ENCODE peak calls at places on chromosomes 12 and 14, in nine cellular contexts. W is foreskin keratinocyte; I is heart left ventricle; P is mesendoderm; A is RWPE2; J is endothelial cell of umbilical vein; B is suprapubic skin; O is vagina; Z is CD8-positive, alpha-beta T cell. G is an unnamed sample.

GRCh38 chr14:79442776-79443175 is 768.5 kb downstream of the DIO2 start:
- DNase-seq in W (no peak), I (no peak), P (no peak), A (no peak), J (no peak), B (no peak), O (no peak), Z (no peak), G (no peak)

GRCh38 chr12:65647074-65647473 is 177.2 kb upstream of the HMGA2 start:
- DNase-seq in W (no peak), I (no peak), P (no peak), A (no peak), J (no peak), B (no peak), O (no peak), Z (no peak), G (no peak)

GRCh38 chr14:102510616-102511520 is 1.3 kb upstream of the ANKRD9 start:
- DNase-seq in W (no peak), I (peak; percentile 78), P (peak; percentile 95), A (peak; percentile 71), J (no peak), B (no peak), O (no peak), Z (no peak), G (peak; percentile 42)

GRCh38 chr12:32493282-32493681 is 93.9 kb downstream of the FGD4 start:
- DNase-seq in W (no peak), I (no peak), P (peak; percentile 30), A (no peak), J (no peak), B (no peak), O (no peak), Z (no peak), G (no peak)

GRCh38 chr12:117025481-117026151 is 73.6 kb downstream of the TESC start:
- DNase-seq in W (peak; percentile 37), I (peak; percentile 68), P (peak; percentile 84), A (no peak), J (peak; percentile 77), B (no peak), O (no peak), Z (peak; percentile 16), G (peak; percentile 82)

GRCh38 chr14:74636424-74637183 is 24.6 kb upstream of the LTBP2 start:
- DNase-seq in W (peak; percentile 71), I (no peak), P (peak; percentile 74), A (no peak), J (no peak), B (no peak), O (no peak), Z (no peak), G (no peak)

GRCh38 chr12:31031951-31032335 is 41.7 kb upstream of the DDX11 start:
- DNase-seq in W (no peak), I (no peak), P (no peak), A (no peak), J (no peak), B (no peak), O (peak; percentile 74), Z (no peak), G (no peak)

GRCh38 chr14:79997509-79998210 is 213.6 kb downstream of the DIO2 start:
- DNase-seq in W (no peak), I (no peak), P (no peak), A (no peak), J (no peak), B (no peak), O (no peak), Z (no peak), G (peak; percentile 48)

GRCh38 chr12:42056130-42056529 is 88.5 kb downstream of the GXYLT1 start:
- DNase-seq in W (no peak), I (no peak), P (no peak), A (no peak), J (no peak), B (no peak), O (no peak), Z (no peak), G (no peak)

GRCh38 chr14:104368751-104369100 is 210.8 kb upstream of the C14orf180 start:
- DNase-seq in W (no peak), I (peak; percentile 19), P (no peak), A (peak; percentile 58), J (no peak), B (no peak), O (no peak), Z (no peak), G (no peak)

GRCh38 chr12:2693980-2694379 is 100.8 kb upstream of the FKBP4 start:
- DNase-seq in W (no peak), I (no peak), P (no peak), A (no peak), J (no peak), B (no peak), O (no peak), Z (no peak), G (no peak)

GRCh38 chr12:132872975-132873421 is 14.4 kb downstream of the CHFR start:
- DNase-seq in W (no peak), I (no peak), P (peak; percentile 22), A (no peak), J (no peak), B (no peak), O (no peak), Z (no peak), G (no peak)

GRCh38 chr12:95653761-95654546 is 102.7 kb upstream of the USP44 start:
- DNase-seq in W (peak; percentile 95), I (peak; percentile 39), P (no peak), A (no peak), J (peak; percentile 73), B (no peak), O (no peak), Z (no peak), G (peak; percentile 82)

GRCh38 chr14:90198541-90198940 is 57.8 kb upstream of the PSMC1 start:
- DNase-seq in W (no peak), I (no peak), P (no peak), A (no peak), J (no peak), B (no peak), O (no peak), Z (no peak), G (no peak)

GRCh38 chr12:1034726-1035457 is 43.9 kb downstream of the ERC1 start:
- DNase-seq in W (no peak), I (no peak), P (no peak), A (no peak), J (no peak), B (no peak), O (no peak), Z (no peak), G (no peak)

GRCh38 chr12:18430425-18431048 is 169.2 kb downstream of the PIK3C2G start:
- DNase-seq in W (peak; percentile 28), I (peak; percentile 31), P (peak; percentile 61), A (no peak), J (peak; percentile 62), B (no peak), O (no peak), Z (no peak), G (peak; percentile 69)

GRCh38 chr14:58298880-58299664 is 717 bp downstream of the ARID4A start:
- DNase-seq in W (no peak), I (peak; percentile 33), P (peak; percentile 35), A (no peak), J (peak; percentile 18), B (no peak), O (no peak), Z (peak; percentile 37), G (no peak)

GRCh38 chr12:80195143-80195726 is 95.9 kb downstream of the OTOGL start:
- DNase-seq in W (peak; percentile 56), I (no peak), P (peak; percentile 63), A (no peak), J (peak; percentile 79), B (no peak), O (no peak), Z (no peak), G (peak; percentile 71)

GRCh38 chr12:72468505-72468904 is 196.3 kb downstream of the TRHDE start:
- DNase-seq in W (no peak), I (no peak), P (no peak), A (no peak), J (no peak), B (no peak), O (no peak), Z (no peak), G (no peak)

GRCh38 chr14:102539544-102540309 is 30.2 kb upstream of the ANKRD9 start:
- DNase-seq in W (no peak), I (peak; percentile 73), P (no peak), A (no peak), J (no peak), B (no peak), O (no peak), Z (no peak), G (no peak)

GRCh38 chr12:41368006-41368405 is 179.9 kb downstream of the PDZRN4 start:
- DNase-seq in W (peak; percentile 0), I (no peak), P (peak; percentile 33), A (no peak), J (no peak), B (no peak), O (no peak), Z (no peak), G (peak; percentile 28)

GRCh38 chr12:113092478-113093408 is 36.2 kb downstream of the DTX1 start:
- DNase-seq in W (no peak), I (peak; percentile 46), P (peak; percentile 74), A (no peak), J (no peak), B (no peak), O (no peak), Z (no peak), G (peak; percentile 19)

DNA sequence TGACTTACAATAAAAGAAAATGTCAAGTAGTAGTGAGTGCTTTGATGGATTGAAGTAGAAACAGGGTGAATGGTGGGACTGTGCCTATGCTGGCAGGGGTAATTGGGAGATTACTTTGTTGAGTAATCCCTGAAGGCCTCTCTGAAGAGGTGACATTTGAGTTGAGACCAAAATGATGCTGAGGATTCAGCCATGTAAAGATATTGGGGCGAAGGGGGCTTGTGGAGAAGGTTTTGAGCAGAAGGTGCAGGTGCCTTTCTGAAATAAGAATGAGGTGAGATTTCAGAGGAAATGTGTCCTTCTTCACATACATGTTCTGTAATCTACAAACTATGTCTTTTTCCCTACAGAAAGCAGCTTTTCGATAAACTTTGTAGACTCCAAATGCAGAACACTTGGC is 8.0 kb downstream of the GNG2 start:
- DNase-seq in W (no peak), I (no peak), P (no peak), A (no peak), J (no peak), B (no peak), O (no peak), Z (no peak), G (no peak)
- H3K4me1 ChIP-seq in W (no peaks in the 10 kb centered on the region), I (peaks cover 4% of the 10 kb centered on the region), P (peaks cover 3% of the 10 kb centered on the region), A (peaks cover 9% of the 10 kb centered on the region), J (peaks cover 7% of the 10 kb centered on the region), B (peaks cover 8% of the 10 kb centered on the region), O (peaks cover 6% of the 10 kb centered on the region), Z (peaks cover 91% of the 10 kb centered on the region), G (peaks cover 15% of the 10 kb centered on the region)

GRCh38 chr14:22513066-22513812 is 75.8 kb downstream of the DAD1 start:
- DNase-seq in W (no peak), I (no peak), P (no peak), A (no peak), J (peak; percentile 56), B (no peak), O (no peak), Z (no peak), G (no peak)
- H3K4me1 ChIP-seq in W (no peaks in the 10 kb centered on the region), I (peaks cover 34% of the 10 kb centered on the region), P (peaks cover 7% of the 10 kb centered on the region), A (no peaks in the 10 kb centered on the region), J (peaks cover 13% of the 10 kb centered on the region), B (peaks cover 69% of the 10 kb centered on the region), O (peaks cover 60% of the 10 kb centered on the region), Z (peaks cover 95% of the 10 kb centered on the region), G (peaks cover 4% of the 10 kb centered on the region)

GRCh38 chr14:69643430-69644200 is 32.2 kb downstream of the SUSD6 start:
- DNase-seq in W (peak; percentile 97), I (peak; percentile 68), P (no peak), A (peak; percentile 93), J (peak; percentile 89), B (no peak), O (no peak), Z (no peak), G (peak; percentile 99)
- H3K4me1 ChIP-seq in W (peaks cover 28% of the 10 kb centered on the region), I (peaks cover 35% of the 10 kb centered on the region), P (peaks cover 1% of the 10 kb centered on the region), A (peaks cover 34% of the 10 kb centered on the region), J (peaks cover 14% of the 10 kb centered on the region), B (peaks cover 39% of the 10 kb centered on the region), O (peaks cover 49% of the 10 kb centered on the region), Z (peaks cover 34% of the 10 kb centered on the region), G (peaks cover 43% of the 10 kb centered on the region)

GRCh38 chr14:93543766-93544165 is 113.0 kb downstream of the UNC79 start:
- DNase-seq in W (no peak), I (no peak), P (no peak), A (no peak), J (peak; percentile 23), B (no peak), O (no peak), Z (no peak), G (peak; percentile 53)
- H3K4me1 ChIP-seq in W (peaks cover 4% of the 10 kb centered on the region), I (no peaks in the 10 kb centered on the region), P (peaks cover 7% of the 10 kb centered on the region), A (peaks cover 2% of the 10 kb centered on the region), J (no peaks in the 10 kb centered on the region), B (no peaks in the 10 kb centered on the region), O (no peaks in the 10 kb centered on the region), Z (no peaks in the 10 kb centered on the region), G (no peaks in the 10 kb centered on the region)

G was measured in PC-3.